ENCODE peak calls at places on chromosomes 4 and X, in nine cellular contexts. Z is GM23338, H is transverse colon, I is spleen, S is suprapubic skin, L is SK-N-SH, A is HCT116, D is HepG2, E is esophagus muscularis mucosa. R is an unnamed sample.
A peak's percentile ranks its signal among the peaks of the same experiment; 100 is the strongest.

GRCh38 chr4:138039010-138039409 is 203.1 kb downstream of the SLC7A11 start:
- DNase-seq in L (no peak), H (no peak), A (no peak), S (no peak), I (no peak), Z (no peak), E (no peak), D (no peak), R (no peak)

GRCh38 chrX:41922694-41923171 is 621 bp downstream of the CASK start:
- DNase-seq in I (peak; percentile 86), A (no peak), S (peak; percentile 69), E (no peak), H (peak; percentile 21), D (no peak), Z (peak; percentile 11), L (peak; percentile 63), R (no peak)

GRCh38 chr4:86496094-86497060 is 97.7 kb upstream of the PTPN13 start:
- DNase-seq in I (no peak), L (peak; percentile 52), H (peak; percentile 16), E (no peak), Z (peak; percentile 70), A (peak; percentile 35), D (no peak), S (no peak), R (no peak)

GRCh38 chr4:85825937-85826678 is 351.2 kb downstream of the ARHGAP24 start:
- DNase-seq in D (peak; percentile 35), H (peak; percentile 24), A (no peak), Z (peak; percentile 75), L (peak; percentile 8), I (no peak), S (no peak), E (no peak), R (no peak)

GRCh38 chr4:168076989-168077725 is 15.2 kb upstream of the ANXA10 start:
- DNase-seq in D (peak; percentile 44), L (peak; percentile 37), E (no peak), I (no peak), Z (peak; percentile 75), A (peak; percentile 88), S (no peak), H (peak; percentile 32), R (no peak)

GRCh38 chr4:145681956-145682355 is 2.0 kb downstream of the C4orf51 start:
- DNase-seq in E (no peak), Z (no peak), I (no peak), S (no peak), L (no peak), D (no peak), A (no peak), H (no peak), R (no peak)

GRCh38 chrX:15336023-15336413 is 695 bp upstream of the PIGA start:
- DNase-seq in S (no peak), D (no peak), L (peak; percentile 44), A (no peak), E (no peak), Z (peak; percentile 57), H (peak; percentile 16), I (no peak), R (no peak)

GRCh38 chr4:78481180-78481579 is 70.4 kb upstream of the ANXA3 start:
- DNase-seq in D (no peak), I (no peak), H (no peak), E (no peak), Z (no peak), A (no peak), L (no peak), S (no peak), R (no peak)

GRCh38 chr4:113587640-113588275 is 173.8 kb downstream of the CAMK2D start:
- DNase-seq in D (no peak), Z (no peak), E (no peak), H (no peak), I (no peak), A (no peak), L (no peak), S (no peak), R (no peak)

GRCh38 chr4:142405021-142405991 is 440.8 kb downstream of the INPP4B start:
- DNase-seq in L (no peak), D (no peak), I (no peak), H (peak; percentile 33), Z (peak; percentile 19), E (no peak), A (no peak), S (peak; percentile 60), R (peak; percentile 72)

DNA sequence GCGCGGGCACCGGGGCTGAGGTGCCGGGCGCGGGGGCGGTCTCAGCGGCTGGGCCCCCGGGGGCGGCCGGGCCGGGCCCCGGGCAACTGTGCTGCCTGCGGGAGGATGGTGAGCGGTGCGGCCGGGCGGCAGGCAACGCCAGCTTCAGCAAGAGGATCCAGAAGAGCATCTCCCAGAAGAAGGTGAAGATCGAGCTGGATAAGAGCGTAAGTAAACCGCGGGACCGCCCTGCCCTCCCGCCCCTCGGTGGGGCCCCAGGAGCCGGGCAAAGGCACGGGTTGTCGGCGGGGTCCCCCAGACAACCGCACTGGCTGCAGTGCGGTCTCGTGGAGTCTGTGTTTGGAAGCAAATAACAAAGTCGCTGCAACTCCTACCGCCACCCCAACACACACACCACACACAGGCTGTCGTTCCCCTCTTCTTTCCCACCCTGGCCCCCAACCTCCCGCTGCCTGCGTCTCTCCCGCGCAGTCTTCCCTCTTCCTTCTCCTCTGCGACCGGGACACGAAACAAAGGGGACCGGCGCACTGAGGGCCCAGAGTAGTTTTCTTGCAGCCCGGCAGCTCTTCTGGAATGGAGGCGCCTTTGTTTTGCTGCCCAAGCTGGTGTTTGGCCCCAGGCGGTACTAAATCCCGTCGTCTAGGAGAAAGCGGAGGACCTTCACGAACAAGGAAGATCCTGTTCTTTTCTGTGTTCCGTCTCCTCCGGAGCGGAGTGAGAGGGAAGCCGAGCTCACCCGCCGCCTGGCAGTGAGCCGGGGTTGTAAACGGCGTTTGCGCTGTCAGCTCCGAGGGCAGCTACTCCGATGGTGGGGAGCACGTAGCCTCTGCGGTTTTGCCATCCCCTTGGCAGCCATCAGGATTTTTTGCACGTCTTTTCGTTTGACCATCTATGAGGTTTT is 788 bp downstream of the SAP30 start:
- DNase-seq in L (peak; percentile 56), H (peak; percentile 75), A (no peak), Z (peak; percentile 69), I (peak; percentile 92), D (peak; percentile 29), E (no peak), S (peak; percentile 86), R (peak; percentile 89)
- TF ChIP-seq POLR2AphosphoS5 in L (no peak), H (peak; percentile 68), A (no peak), Z (no peak), I (peak; percentile 73), D (no peak), E (peak; percentile 74), S (no peak), R (peak; percentile 79)

GRCh38 chrX:44092778-44093177 is 119.6 kb upstream of the NDP start:
- DNase-seq in E (no peak), S (no peak), D (peak; percentile 15), H (no peak), A (no peak), I (no peak), L (no peak), Z (no peak), R (no peak)

GRCh38 chrX:44093431-44093830 is 120.2 kb upstream of the NDP start:
- DNase-seq in H (no peak), D (no peak), A (no peak), I (no peak), L (no peak), S (no peak), Z (no peak), E (no peak), R (no peak)

GRCh38 chrX:44101300-44101699 is 128.1 kb upstream of the NDP start:
- DNase-seq in A (no peak), D (no peak), Z (no peak), S (no peak), L (no peak), H (no peak), I (no peak), E (no peak), R (no peak)

GRCh38 chrX:44094821-44095530 is 121.8 kb upstream of the NDP start:
- DNase-seq in A (no peak), I (no peak), D (no peak), Z (no peak), S (no peak), L (no peak), E (no peak), H (no peak), R (no peak)

GRCh38 chrX:44096666-44097065 is 123.5 kb upstream of the NDP start:
- DNase-seq in S (no peak), E (no peak), L (no peak), Z (no peak), A (no peak), I (no peak), D (no peak), H (no peak), R (no peak)
- H3K36me3 ChIP-seq in S (no peaks in the 10 kb centered on the region), E (no peaks in the 10 kb centered on the region), L (no peaks in the 10 kb centered on the region), Z (no peaks in the 10 kb centered on the region), A (no peaks in the 10 kb centered on the region), I (no peaks in the 10 kb centered on the region), D (no peaks in the 10 kb centered on the region), H (no peaks in the 10 kb centered on the region), R (no peaks in the 10 kb centered on the region)

DNA sequence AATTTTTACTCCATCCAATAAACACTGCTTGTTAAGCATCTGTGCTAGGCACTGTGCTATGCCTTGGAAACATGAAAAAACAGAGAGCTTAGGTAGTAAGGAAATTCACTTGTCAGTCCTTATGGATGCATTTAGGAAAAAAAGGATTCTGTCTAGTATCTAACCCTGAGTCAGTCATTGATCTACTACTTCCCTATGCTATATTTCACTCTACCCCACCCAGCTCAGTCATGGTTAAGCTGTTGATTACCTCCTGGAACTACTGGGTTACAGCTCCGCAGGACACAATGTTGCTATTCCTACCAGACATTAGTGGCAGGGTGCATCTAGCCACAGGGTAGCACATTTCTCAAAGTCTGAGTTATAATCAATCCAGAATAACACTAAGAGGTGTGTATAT is 2.9 kb upstream of the USP53 start:
- DNase-seq in H (peak; percentile 20), E (no peak), L (no peak), Z (no peak), S (no peak), I (no peak), A (peak; percentile 44), D (no peak), R (no peak)
- TF ChIP-seq CTCF in H (no peak), E (no peak), L (no peak), Z (no peak), S (no peak), I (no peak), A (no peak), D (no peak), R (no peak)

GRCh38 chr4:76753814-76754213 is 144.1 kb downstream of the SOWAHB start:
- DNase-seq in I (no peak), H (no peak), S (no peak), A (no peak), E (peak; percentile 37), L (no peak), D (no peak), Z (no peak), R (no peak)

GRCh38 chr4:76750716-76751115 is 147.2 kb downstream of the SOWAHB start:
- DNase-seq in I (no peak), H (no peak), A (no peak), D (no peak), Z (no peak), L (no peak), S (no peak), E (no peak), R (no peak)

GRCh38 chr4:76751612-76752343 is 146.2 kb downstream of the SOWAHB start:
- DNase-seq in I (no peak), H (no peak), A (no peak), E (peak; percentile 14), L (no peak), D (no peak), S (no peak), Z (no peak), R (no peak)

GRCh38 chr4:76754439-76754838 is 143.5 kb downstream of the SOWAHB start:
- DNase-seq in D (no peak), I (no peak), L (no peak), E (peak; percentile 70), H (no peak), Z (no peak), A (no peak), S (no peak), R (no peak)

GRCh38 chr4:76752911-76753494 is 144.9 kb downstream of the SOWAHB start:
- DNase-seq in I (no peak), L (peak; percentile 60), D (no peak), Z (no peak), S (no peak), H (no peak), E (peak; percentile 90), A (peak; percentile 64), R (no peak)
- TF ChIP-seq POLR2AphosphoS5 in I (no peak), L (peak; percentile 88), D (no peak), Z (no peak), S (no peak), H (peak; percentile 40), E (peak; percentile 36), A (no peak), R (peak; percentile 22)

R was measured in sigmoid colon.